ENCODE peak calls at places on chromosomes 7 and 10, in five cellular contexts. A is LoVo; W is activated T-cell treated with anti-CD3 and anti-CD28 coated beads, Interleukin-2, amount 50 U/mL, for 4 hours; S is cardiac muscle cell; T is M059J. P is an unnamed sample.

GRCh38 chr7:90408142-90408541 is 4.9 kb downstream of the CLDN12 start:
- DNase-seq in S (no peak), A (no peak), W (no peak), T (no peak), P (no peak)

GRCh38 chr7:22894585-22894984 is 71.9 kb upstream of the TOMM7 start:
- DNase-seq in A (no peak), S (no peak), W (no peak), T (no peak), P (no peak)

GRCh38 chr10:80477-81105 is 31.5 kb upstream of the TUBB8 start:
- DNase-seq in T (no peak), S (no peak), W (no peak), A (no peak), P (no peak)

GRCh38 chr10:109343293-109343692 is 580.0 kb downstream of the XPNPEP1 start:
- DNase-seq in S (no peak), T (peak; percentile 46), W (no peak), A (no peak), P (no peak)

GRCh38 chr7:71746004-71746403 is 614.1 kb downstream of the GALNT17 start:
- DNase-seq in T (peak; percentile 23), A (no peak), W (no peak), S (no peak), P (no peak)

GRCh38 chr7:126768836-126769235 is 483.9 kb downstream of the GRM8 start:
- DNase-seq in S (no peak), W (no peak), A (no peak), T (no peak), P (no peak)

GRCh38 chr10:22986771-22987542 is 59.1 kb downstream of the ARMC3 start:
- DNase-seq in W (no peak), S (no peak), A (no peak), T (peak; percentile 25), P (peak; percentile 6)

GRCh38 chr10:30645340-30645827 is 15.8 kb upstream of the LYZL2 start:
- DNase-seq in A (no peak), S (peak; percentile 59), T (peak; percentile 1), W (no peak), P (peak; percentile 9)

GRCh38 chr10:101783736-101784118 is 481 bp upstream of the NPM3 start:
- DNase-seq in W (no peak), T (peak; percentile 25), A (peak; percentile 20), S (no peak), P (no peak)